ENCODE peak calls at places on chromosomes 6 and 20, in ten cellular contexts. A, J, N, L, U, V, F, W, B and M are unnamed samples.

GRCh38 chr6:114304304-114304887 is 38.4 kb downstream of the HS3ST5 start:
- DNase-seq in F (no peak), U (no peak), A (no peak), W (no peak), V (peak; percentile 15), N (peak; percentile 1), B (peak; percentile 64), J (no peak), L (no peak), M (no peak)

GRCh38 chr6:25061289-25061945 is 125.7 kb upstream of the RIPOR2 start:
- DNase-seq in V (no peak), W (peak; percentile 25), U (no peak), F (no peak), J (no peak), B (no peak), A (no peak), L (no peak), N (no peak), M (no peak)

GRCh38 chr6:77403424-77403823 is 59.9 kb downstream of the HTR1B start:
- DNase-seq in U (no peak), J (no peak), W (no peak), A (no peak), B (peak; percentile 5), L (no peak), V (no peak), N (peak; percentile 44), F (no peak), M (no peak)

GRCh38 chr20:47576516-47577033 is 74.9 kb downstream of the NCOA3 start:
- DNase-seq in F (no peak), B (peak; percentile 93), U (peak; percentile 55), W (peak; percentile 54), L (no peak), J (no peak), A (peak; percentile 51), N (peak; percentile 78), V (peak; percentile 72), M (peak; percentile 55)

GRCh38 chr6:35047265-35048011 is 93.7 kb downstream of the TCP11 start:
- DNase-seq in L (no peak), B (no peak), J (no peak), V (no peak), U (no peak), W (no peak), A (no peak), N (no peak), F (no peak), M (no peak)

GRCh38 chr6:33197431-33198048 is 2.9 kb downstream of the RXRB start:
- DNase-seq in W (no peak), N (peak; percentile 51), B (peak; percentile 73), V (peak; percentile 74), U (peak; percentile 76), L (no peak), J (peak; percentile 75), A (peak; percentile 69), F (no peak), M (peak; percentile 35)

GRCh38 chr20:20267685-20268429 is 100.0 kb upstream of the INSM1 start:
- DNase-seq in U (no peak), B (no peak), V (no peak), F (no peak), W (no peak), L (no peak), A (no peak), N (no peak), J (no peak), M (no peak)

GRCh38 chr20:19692685-19693119 is 65.4 kb upstream of the RIN2 start:
- DNase-seq in J (peak; percentile 90), N (peak; percentile 65), W (peak; percentile 73), A (peak; percentile 67), B (peak; percentile 82), U (peak; percentile 71), V (peak; percentile 40), F (peak; percentile 16), L (no peak), M (peak; percentile 37)

DNA sequence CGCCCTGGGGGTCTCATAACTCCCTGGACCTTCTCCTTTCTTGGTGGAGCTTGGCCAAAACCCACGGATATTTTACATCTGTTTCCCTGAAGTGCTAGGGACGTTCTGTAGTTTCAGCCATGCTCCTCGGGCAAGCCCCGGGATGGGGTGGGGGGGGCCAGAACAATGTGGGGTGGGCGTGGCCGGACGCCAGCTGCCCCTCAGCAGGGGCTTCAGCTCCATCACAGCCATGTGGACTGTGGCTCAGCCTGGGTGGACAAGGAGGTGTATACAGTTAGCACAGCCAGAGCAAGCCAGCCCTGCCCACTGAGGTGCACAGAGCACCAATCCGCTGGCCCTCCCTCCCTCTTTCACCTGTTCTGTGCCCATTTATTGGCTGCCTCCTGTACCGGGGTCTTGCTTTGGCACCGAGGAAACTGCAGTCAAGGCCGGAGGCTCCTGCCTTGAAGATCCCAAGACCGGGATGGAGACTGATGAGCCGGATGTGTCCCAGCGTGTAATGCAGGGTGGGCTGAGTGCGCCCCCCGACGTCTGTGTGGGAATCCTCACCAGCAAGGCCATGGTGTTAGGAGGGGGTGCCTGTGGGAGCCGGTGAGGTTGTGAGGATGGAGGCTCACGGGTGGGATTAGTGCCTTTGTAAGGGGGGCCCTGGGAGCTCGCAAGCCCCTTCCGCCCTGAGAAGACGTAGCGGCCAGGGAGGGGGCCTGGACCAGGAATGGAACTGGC is 28.0 kb downstream of the FRMD1 start:
- DNase-seq in B (no peak), W (no peak), L (no peak), U (no peak), A (peak; percentile 50), F (no peak), N (no peak), V (no peak), J (no peak), M (no peak)
- H3K4me1 ChIP-seq in B (no peaks in the 10 kb centered on the region), W (peaks cover 3% of the 10 kb centered on the region), L (no peaks in the 10 kb centered on the region), U (no peaks in the 10 kb centered on the region), A (peaks cover 4% of the 10 kb centered on the region), F (no peaks in the 10 kb centered on the region), N (no peaks in the 10 kb centered on the region), V (no peaks in the 10 kb centered on the region), J (no peaks in the 10 kb centered on the region), M (peaks cover 22% of the 10 kb centered on the region)

DNA sequence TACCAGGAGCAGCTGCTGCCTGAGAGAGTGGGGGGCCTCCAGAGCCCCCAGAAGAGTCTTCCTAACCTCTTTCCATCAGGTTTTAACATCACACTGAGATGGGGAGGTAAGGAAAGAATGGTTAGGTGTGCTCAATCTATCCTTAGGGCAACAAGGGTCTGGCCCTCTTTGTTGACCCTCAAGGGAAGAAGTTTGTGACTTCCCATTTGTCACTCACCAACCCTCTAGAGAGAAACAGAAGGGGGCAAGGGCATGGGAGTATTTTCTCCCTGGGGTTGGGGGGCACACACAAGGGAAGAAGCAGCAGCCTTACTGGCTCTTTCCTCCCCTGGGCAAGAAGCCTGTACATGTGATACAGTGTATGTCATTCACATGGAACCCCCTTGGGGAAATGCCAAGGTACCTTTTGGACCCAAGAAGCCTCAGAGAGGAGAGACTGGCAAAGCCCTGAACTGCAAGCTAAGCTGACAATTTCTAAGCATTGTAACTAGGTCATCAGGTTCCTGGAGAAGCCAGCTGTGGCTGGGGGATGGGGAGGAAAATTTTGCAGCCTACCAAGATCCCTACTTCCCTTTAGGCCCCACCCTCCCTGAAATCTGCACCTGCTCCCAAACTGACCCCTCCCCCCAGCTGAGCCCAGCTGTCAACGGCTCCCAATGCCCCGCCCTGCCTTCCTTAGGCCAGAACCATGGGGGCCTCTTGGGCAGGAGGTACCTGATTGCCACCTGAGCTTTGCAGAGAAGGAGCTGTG is 14.5 kb downstream of the BCL2L1 start:
- DNase-seq in J (no peak), U (peak; percentile 80), A (peak; percentile 54), F (no peak), N (no peak), B (peak; percentile 38), L (peak; percentile 83), W (no peak), V (peak; percentile 93), M (peak; percentile 55)
- H3K4me1 ChIP-seq in J (peaks cover 25% of the 10 kb centered on the region), U (peaks cover 91% of the 10 kb centered on the region), A (peaks cover 92% of the 10 kb centered on the region), F (peaks cover 14% of the 10 kb centered on the region), N (peaks cover 80% of the 10 kb centered on the region), B (peaks cover 84% of the 10 kb centered on the region), L (peaks cover 84% of the 10 kb centered on the region), W (peaks cover 12% of the 10 kb centered on the region), V (peaks cover 91% of the 10 kb centered on the region), M (peaks cover 82% of the 10 kb centered on the region)

GRCh38 chr6:105759946-105760345 is 326.2 kb upstream of the PRDM1 start:
- DNase-seq in U (no peak), B (peak; percentile 16), A (no peak), J (no peak), V (no peak), L (no peak), F (no peak), N (peak; percentile 77), W (no peak), M (no peak)
- H3K4me1 ChIP-seq in U (peaks cover 6% of the 10 kb centered on the region), B (peaks cover 37% of the 10 kb centered on the region), A (no peaks in the 10 kb centered on the region), J (peaks cover 2% of the 10 kb centered on the region), V (peaks cover 50% of the 10 kb centered on the region), L (peaks cover 6% of the 10 kb centered on the region), F (no peaks in the 10 kb centered on the region), N (peaks cover 47% of the 10 kb centered on the region), W (no peaks in the 10 kb centered on the region), M (no peaks in the 10 kb centered on the region)

GRCh38 chr20:33837096-33837830 is 26.1 kb downstream of the CHMP4B start:
- DNase-seq in B (no peak), U (no peak), L (no peak), W (no peak), A (no peak), V (peak; percentile 41), N (no peak), J (no peak), F (no peak), M (no peak)

GRCh38 chr20:33840759-33841438 is 29.8 kb downstream of the CHMP4B start:
- DNase-seq in N (no peak), B (no peak), V (no peak), J (no peak), A (no peak), L (no peak), U (no peak), W (no peak), F (no peak), M (no peak)

GRCh38 chr20:33835773-33836172 is 24.6 kb downstream of the CHMP4B start:
- DNase-seq in L (no peak), W (no peak), N (no peak), U (no peak), F (no peak), V (no peak), B (no peak), A (no peak), J (no peak), M (no peak)

GRCh38 chr20:33839591-33839990 is 28.4 kb downstream of the CHMP4B start:
- DNase-seq in A (no peak), U (peak; percentile 83), B (no peak), V (no peak), F (no peak), J (no peak), L (no peak), N (no peak), W (no peak), M (peak; percentile 70)

DNA sequence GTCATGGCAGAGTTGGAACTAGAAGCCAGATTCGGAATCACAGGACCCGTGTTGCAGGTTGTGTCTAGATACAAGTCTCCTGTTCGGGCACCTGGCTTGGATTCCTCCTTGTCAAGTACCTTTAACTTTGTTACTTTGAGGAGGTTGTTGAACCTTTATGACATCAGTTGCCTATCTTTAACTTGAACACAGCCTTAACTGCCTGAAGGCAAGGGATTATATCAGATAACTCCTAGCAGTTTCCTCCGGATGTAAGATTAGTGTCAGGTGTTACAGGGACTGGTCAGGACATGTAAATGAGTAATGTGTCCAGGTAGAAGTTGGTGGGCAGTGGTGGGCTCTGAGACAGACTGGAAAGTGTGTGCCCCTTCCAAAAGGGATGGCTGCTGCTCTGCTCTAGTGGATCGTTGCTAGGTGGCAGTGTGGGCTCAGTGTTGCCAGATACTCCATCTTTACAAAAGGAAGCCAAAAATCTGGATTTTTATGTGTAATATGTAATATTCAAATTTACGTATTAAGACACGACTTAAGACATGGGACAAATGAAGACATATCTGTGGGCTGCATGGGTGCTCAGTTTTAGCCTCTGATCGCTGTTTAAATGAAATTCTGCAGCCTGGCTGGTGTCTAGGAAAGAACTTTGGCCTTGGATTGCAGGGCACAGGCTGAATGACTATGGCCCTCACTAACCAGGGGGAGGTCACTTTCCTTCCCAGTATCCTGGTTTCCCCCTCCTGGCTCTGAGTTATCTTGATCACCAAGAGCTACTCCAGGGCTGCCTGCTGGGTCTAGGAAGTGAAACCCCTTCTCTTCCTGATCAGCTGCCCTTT is 27.1 kb downstream of the CHMP4B start:
- DNase-seq in B (no peak), F (no peak), N (peak; percentile 52), W (no peak), J (no peak), L (no peak), A (no peak), U (no peak), V (no peak), M (no peak)
- H3K4me1 ChIP-seq in B (peaks cover 4% of the 10 kb centered on the region), F (peaks cover 2% of the 10 kb centered on the region), N (peaks cover 30% of the 10 kb centered on the region), W (peaks cover 38% of the 10 kb centered on the region), J (peaks cover 3% of the 10 kb centered on the region), L (peaks cover 13% of the 10 kb centered on the region), A (peaks cover 90% of the 10 kb centered on the region), U (peaks cover 85% of the 10 kb centered on the region), V (peaks cover 37% of the 10 kb centered on the region), M (peaks cover 24% of the 10 kb centered on the region)